ENCODE peak calls at places on chromosomes 11 and 22, in six cellular contexts. A, W, L, P, Y and U are unnamed samples.

GRCh38 chr11:17402486-17402885 is 14.0 kb upstream of the KCNJ11 start:
- DNase-seq in A (no peak), W (no peak), L (no peak), P (no peak), Y (no peak), U (no peak)

GRCh38 chr11:128208329-128209220 is 378.8 kb downstream of the ETS1 start:
- DNase-seq in A (no peak), W (no peak), L (peak; percentile 99), P (peak; percentile 93), Y (peak; percentile 88), U (peak; percentile 96)

GRCh38 chr11:101867951-101868350 is 46.9 kb upstream of the CEP126 start:
- DNase-seq in A (no peak), W (no peak), L (no peak), P (peak; percentile 58), Y (peak; percentile 25), U (peak; percentile 69)

GRCh38 chr22:47001288-47001687 is 238.8 kb downstream of the TBC1D22A start:
- DNase-seq in A (peak; percentile 83), W (no peak), L (no peak), P (no peak), Y (no peak), U (no peak)

GRCh38 chr11:87859583-87859982 is 315.7 kb downstream of the RAB38 start:
- DNase-seq in A (no peak), W (no peak), L (peak; percentile 1), P (no peak), Y (no peak), U (peak; percentile 49)

GRCh38 chr11:22416462-22416861 is 78.3 kb downstream of the SLC17A6 start:
- DNase-seq in A (no peak), W (no peak), L (no peak), P (no peak), Y (no peak), U (no peak)

GRCh38 chr11:2275334-2276279 is 5.2 kb upstream of the ASCL2 start:
- DNase-seq in A (no peak), W (no peak), L (no peak), P (no peak), Y (no peak), U (no peak)

GRCh38 chr11:85590848-85591483 is 36.2 kb downstream of the DLG2 start:
- DNase-seq in A (peak; percentile 6), W (peak; percentile 49), L (peak; percentile 45), P (peak; percentile 36), Y (peak; percentile 2), U (peak; percentile 31)

GRCh38 chr11:69732910-69733309 is 29.1 kb upstream of the FGF19 start:
- DNase-seq in A (no peak), W (no peak), L (no peak), P (no peak), Y (no peak), U (no peak)

GRCh38 chr11:125621995-125622394 is 3.0 kb upstream of the CHEK1 start:
- DNase-seq in A (no peak), W (no peak), L (peak; percentile 56), P (peak; percentile 77), Y (no peak), U (peak; percentile 40)

GRCh38 chr11:104343578-104343977 is 179.6 kb upstream of the PDGFD start:
- DNase-seq in A (peak; percentile 10), W (peak; percentile 27), L (no peak), P (peak; percentile 7), Y (no peak), U (no peak)

GRCh38 chr22:36991220-36991619 is 28.0 kb downstream of the TST start:
- DNase-seq in A (no peak), W (no peak), L (no peak), P (no peak), Y (no peak), U (no peak)

GRCh38 chr11:10893713-10894112 is 35.9 kb upstream of the ZBED5 start:
- DNase-seq in A (no peak), W (no peak), L (peak; percentile 81), P (peak; percentile 89), Y (peak; percentile 45), U (peak; percentile 62)

GRCh38 chr22:29813563-29813962 is 24.5 kb downstream of the ASCC2 start:
- DNase-seq in A (no peak), W (no peak), L (no peak), P (no peak), Y (peak; percentile 16), U (no peak)

GRCh38 chr11:116808262-116809175 is 14.6 kb downstream of the APOA4 start:
- DNase-seq in A (no peak), W (no peak), L (peak; percentile 73), P (peak; percentile 32), Y (peak; percentile 56), U (no peak)

GRCh38 chr11:33753304-33753703 is 17.1 kb upstream of the CD59 start:
- DNase-seq in A (peak; percentile 83), W (no peak), L (peak; percentile 76), P (peak; percentile 88), Y (peak; percentile 75), U (peak; percentile 89)

GRCh38 chr11:41461057-41461681 is 1.7 kb upstream of the LRRC4C start:
- DNase-seq in A (peak; percentile 27), W (peak; percentile 26), L (peak; percentile 15), P (no peak), Y (no peak), U (peak; percentile 17)

GRCh38 chr11:112778091-112778889 is 182.9 kb upstream of the NCAM1 start:
- DNase-seq in A (no peak), W (no peak), L (no peak), P (no peak), Y (no peak), U (no peak)

GRCh38 chr11:130451261-130452019 is 3.0 kb downstream of the ADAMTS15 start:
- DNase-seq in A (no peak), W (no peak), L (peak; percentile 86), P (peak; percentile 74), Y (peak; percentile 32), U (peak; percentile 71)

GRCh38 chr11:66157182-66157864 is 87.3 kb downstream of the PACS1 start:
- DNase-seq in A (peak; percentile 65), W (no peak), L (peak; percentile 16), P (peak; percentile 36), Y (no peak), U (no peak)

GRCh38 chr11:128552783-128553661 is 34.3 kb downstream of the ETS1 start:
- DNase-seq in A (peak; percentile 96), W (peak; percentile 50), L (no peak), P (peak; percentile 87), Y (no peak), U (peak; percentile 21)

GRCh38 chr22:22060200-22061084 is 77.9 kb upstream of the TOP3B start:
- DNase-seq in A (peak; percentile 74), W (peak; percentile 82), L (peak; percentile 44), P (peak; percentile 24), Y (peak; percentile 21), U (peak; percentile 6)

GRCh38 chr11:108160970-108161566 is 39.7 kb downstream of the ACAT1 start:
- DNase-seq in A (peak; percentile 64), W (no peak), L (no peak), P (no peak), Y (no peak), U (no peak)

GRCh38 chr22:47126344-47126811 is 363.9 kb downstream of the TBC1D22A start:
- DNase-seq in A (no peak), W (no peak), L (no peak), P (no peak), Y (no peak), U (no peak)

GRCh38 chr22:40410272-40410671 is 39.9 kb downstream of the SGSM3 start:
- DNase-seq in A (no peak), W (no peak), L (no peak), P (no peak), Y (no peak), U (no peak)

GRCh38 chr11:64331569-64332371 is 8.2 kb upstream of the CCDC88B start:
- DNase-seq in A (peak; percentile 95), W (no peak), L (peak; percentile 93), P (peak; percentile 87), Y (peak; percentile 84), U (peak; percentile 77)
- TF ChIP-seq CTCF in A (peak; percentile 87), W (peak; percentile 37), L (peak; percentile 81), P (peak; percentile 69), Y (peak; percentile 84), U (peak; percentile 76)

DNA sequence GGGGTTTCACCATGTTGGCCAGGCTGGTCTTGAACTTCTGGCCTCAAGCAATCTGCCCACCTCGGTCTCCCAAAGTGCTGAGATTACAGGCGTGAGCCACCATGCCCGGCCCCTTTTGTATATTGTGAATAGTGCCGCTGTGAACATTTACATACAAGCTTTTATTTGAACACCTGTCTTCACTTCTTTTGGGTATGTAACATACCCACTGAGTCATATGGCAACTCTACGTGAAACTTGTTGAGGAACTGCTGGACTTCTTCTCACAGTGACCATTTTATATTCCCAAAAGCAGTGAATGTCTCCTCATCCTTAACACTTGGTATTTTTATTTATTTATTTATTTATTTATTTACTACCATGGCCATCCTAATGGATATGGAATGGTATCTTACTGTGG is 3.9 kb upstream of the SCT start:
- DNase-seq in A (peak; percentile 54), W (no peak), L (no peak), P (no peak), Y (no peak), U (no peak)
- H3K4me3 ChIP-seq in A (no peak overlapping the region), W (no peak overlapping the region), L (no peak overlapping the region), P (no peak overlapping the region), Y (no peak overlapping the region), U (no peak overlapping the region)

GRCh38 chr22:50577697-50577986 is 585 bp downstream of the CPT1B start:
- DNase-seq in A (no peak), W (no peak), L (no peak), P (no peak), Y (no peak), U (no peak)

GRCh38 chr22:50575426-50575941 is 2.7 kb downstream of the CPT1B start:
- DNase-seq in A (no peak), W (no peak), L (no peak), P (no peak), Y (no peak), U (no peak)

GRCh38 chr22:50576806-50577696 is 1.2 kb downstream of the CPT1B start:
- DNase-seq in A (no peak), W (no peak), L (no peak), P (no peak), Y (no peak), U (no peak)

GRCh38 chr22:50574383-50574755 is 3.9 kb downstream of the CPT1B start:
- DNase-seq in A (no peak), W (no peak), L (no peak), P (no peak), Y (no peak), U (no peak)

GRCh38 chr22:50576070-50576469 is 2.2 kb downstream of the CPT1B start:
- DNase-seq in A (no peak), W (peak; percentile 61), L (peak; percentile 41), P (peak; percentile 44), Y (peak; percentile 12), U (peak; percentile 17)
- TF ChIP-seq CTCF in A (no peak), W (peak; percentile 50), L (peak; percentile 25), P (peak; percentile 60), Y (peak; percentile 67), U (peak; percentile 49)

DNA sequence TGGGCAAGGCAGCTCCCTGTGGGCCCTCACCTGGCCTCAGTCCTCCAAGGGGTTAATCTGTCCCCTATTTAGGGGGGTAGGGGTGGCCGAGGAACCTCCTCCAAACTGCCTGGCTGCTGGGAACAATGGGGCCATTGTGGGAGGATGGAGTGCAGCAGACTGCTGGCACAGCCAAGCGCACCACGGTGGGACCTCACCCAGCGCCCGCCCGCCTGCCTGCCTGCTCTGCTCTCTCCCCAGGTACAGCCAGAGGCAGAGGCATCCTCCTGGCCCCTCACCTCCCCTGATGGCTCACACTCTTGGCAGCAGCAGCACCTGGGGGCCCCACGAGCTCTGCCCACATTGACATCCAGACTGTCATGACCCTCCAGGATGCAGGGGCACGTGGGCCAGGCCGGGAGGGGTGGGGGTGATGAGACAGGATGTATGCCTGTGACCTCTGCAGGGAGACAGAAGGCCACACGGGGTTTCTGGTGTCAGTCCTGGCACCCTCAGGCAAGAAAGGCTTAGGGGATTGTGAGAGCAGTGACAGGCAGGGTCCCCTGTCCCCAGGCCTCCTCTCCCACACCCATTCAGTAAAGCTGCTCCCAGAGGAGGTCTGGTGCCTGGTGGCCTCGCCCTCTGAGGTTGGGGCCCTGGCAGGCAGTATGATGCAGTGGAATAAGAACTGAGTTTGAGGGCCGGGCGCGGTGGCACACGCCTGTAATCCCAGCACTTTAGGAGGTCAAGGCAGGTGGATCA is 11.4 kb downstream of the BCL9L start:
- DNase-seq in A (peak; percentile 71), W (peak; percentile 77), L (no peak), P (no peak), Y (no peak), U (no peak)
- H3K4me3 ChIP-seq in A (peak overlapping the region; percentile 23), W (no peak overlapping the region), L (no peak overlapping the region), P (no peak overlapping the region), Y (no peak overlapping the region), U (no peak overlapping the region)